ENCODE peak calls at places on chromosomes 4 and X, in eight cellular contexts. R, L, A, U, I, G, Y and B are unnamed samples. For H3K36me3, the result is how much of the 10 kb centered on the place peaks cover.

GRCh38 chr4:103144926-103145325 is 45.3 kb upstream of the BDH2 start:
- DNase-seq in A (no peak), L (no peak), R (no peak), Y (no peak), U (no peak), I (no peak), G (no peak), B (no peak)

GRCh38 chr4:54998991-54999390 is 126.4 kb downstream of the KDR start:
- DNase-seq in U (no peak), I (no peak), G (peak), Y (no peak), L (no peak), R (peak), A (no peak), B (no peak)

GRCh38 chr4:41155194-41155830 is 59.0 kb downstream of the APBB2 start:
- DNase-seq in A (no peak), R (peak), G (no peak), U (no peak), Y (no peak), I (no peak), L (no peak), B (no peak)

GRCh38 chrX:84320606-84321005 is 132.6 kb upstream of the RPS6KA6 start:
- DNase-seq in A (no peak), I (no peak), R (no peak), L (no peak), Y (no peak), U (no peak), G (no peak), B (no peak)

GRCh38 chrX:65644621-65645287 is 22.7 kb upstream of the MSN start:
- DNase-seq in L (peak), Y (peak), U (peak), A (peak), I (peak), R (peak), G (no peak), B (peak)

GRCh38 chr4:103786014-103786413 is 66.2 kb upstream of the TACR3 start:
- DNase-seq in Y (no peak), U (no peak), I (no peak), L (no peak), G (peak), A (no peak), R (peak), B (peak)

GRCh38 chr4:152117501-152117900 is 356.7 kb upstream of the GATB start:
- DNase-seq in A (no peak), R (no peak), L (no peak), G (no peak), U (no peak), I (no peak), Y (no peak), B (no peak)

GRCh38 chrX:129653985-129654651 is 638 bp downstream of the APLN start:
- DNase-seq in R (no peak), Y (peak), G (no peak), I (peak), A (no peak), U (no peak), L (no peak), B (peak)

GRCh38 chr4:114598191-114599121 is at the start of gene UGT8:
- DNase-seq in Y (peak), L (peak), R (no peak), G (peak), A (peak), I (no peak), U (peak), B (peak)

GRCh38 chr4:55008166-55009056 is 117.0 kb downstream of the KDR start:
- DNase-seq in A (no peak), G (peak), R (no peak), U (no peak), I (no peak), L (no peak), Y (no peak), B (peak)

GRCh38 chr4:138650917-138651564 is 364.5 kb upstream of the NOCT start:
- DNase-seq in G (no peak), R (peak), I (peak), Y (no peak), A (no peak), U (no peak), L (no peak), B (no peak)

GRCh38 chr4:184649971-184650855 is 675 bp downstream of the PRIMPOL start:
- DNase-seq in U (peak), Y (no peak), R (no peak), L (no peak), A (no peak), I (no peak), G (peak), B (peak)

GRCh38 chrX:87517571-87518141 is at the start of gene KLHL4:
- DNase-seq in R (peak), G (peak), A (no peak), L (no peak), Y (no peak), U (no peak), I (peak), B (peak)

GRCh38 chrX:7925867-7926472 is 1.2 kb downstream of the PNPLA4 start:
- DNase-seq in L (no peak), A (no peak), I (no peak), U (peak), Y (peak), G (peak), R (peak), B (peak)

GRCh38 chr4:31662951-31663350 is 942.8 kb downstream of the PCDH7 start:
- DNase-seq in G (no peak), Y (no peak), L (no peak), A (no peak), R (no peak), U (no peak), I (no peak), B (peak)

GRCh38 chr4:78213218-78213617 is 156.1 kb downstream of the FRAS1 start:
- DNase-seq in A (no peak), I (no peak), Y (no peak), L (no peak), G (no peak), R (no peak), U (peak), B (no peak)

GRCh38 chr4:158161561-158162354 is 11.1 kb downstream of the GASK1B start:
- DNase-seq in U (no peak), I (peak), L (no peak), Y (no peak), R (peak), G (peak), A (no peak), B (peak)

GRCh38 chrX:14801136-14801535 is 71.7 kb downstream of the FANCB start:
- DNase-seq in A (no peak), Y (no peak), G (no peak), I (no peak), R (no peak), L (no peak), U (no peak), B (no peak)

GRCh38 chrX:41589634-41590270 is 99.0 kb upstream of the GPR34 start:
- DNase-seq in U (no peak), R (peak), G (no peak), A (no peak), I (no peak), Y (no peak), L (no peak), B (peak)

GRCh38 chr4:86595426-86595805 is 1.3 kb downstream of the PTPN13 start:
- DNase-seq in Y (no peak), G (peak), U (no peak), R (peak), A (no peak), I (no peak), L (no peak), B (peak)

GRCh38 chr4:8105303-8106100 is 53.1 kb downstream of the ABLIM2 start:
- DNase-seq in Y (no peak), A (no peak), L (no peak), U (no peak), R (no peak), I (no peak), G (peak), B (peak)

GRCh38 chr4:38842998-38843397 is 13.6 kb downstream of the TLR6 start:
- DNase-seq in I (no peak), R (no peak), U (no peak), A (no peak), Y (no peak), L (no peak), G (no peak), B (no peak)

GRCh38 chrX:78048036-78048435 is 56.0 kb upstream of the PGK1 start:
- DNase-seq in Y (no peak), L (no peak), A (no peak), U (no peak), G (no peak), I (no peak), R (no peak), B (no peak)

GRCh38 chrX:136170109-136170800 is 22.9 kb downstream of the FHL1 start:
- DNase-seq in R (no peak), L (no peak), I (no peak), A (no peak), Y (no peak), U (no peak), G (no peak), B (no peak)

GRCh38 chr4:101066586-101066985 is 280.7 kb downstream of the PPP3CA start:
- DNase-seq in Y (no peak), U (no peak), R (no peak), L (no peak), I (no peak), G (peak), A (no peak), B (no peak)

GRCh38 chr4:53591372-53591892 is at the start of gene LNX1:
- DNase-seq in U (peak), R (no peak), G (peak), I (no peak), L (no peak), A (peak), Y (no peak), B (no peak)

GRCh38 chr4:8843597-8843996 is 28.0 kb downstream of the HMX1 start:
- DNase-seq in Y (no peak), L (no peak), U (no peak), I (no peak), A (no peak), G (no peak), R (no peak), B (no peak)

GRCh38 chr4:86940176-86940575 is 5.4 kb downstream of the AFF1 start:
- DNase-seq in I (no peak), L (no peak), U (no peak), R (no peak), G (no peak), A (no peak), Y (no peak), B (no peak)

GRCh38 chr4:145935253-145936141 is 3.1 kb downstream of the ZNF827 start:
- DNase-seq in I (peak), L (no peak), Y (peak), R (no peak), G (peak), U (peak), A (no peak), B (no peak)

GRCh38 chrX:109440475-109440874 is 41.4 kb downstream of the GUCY2F start:
- DNase-seq in I (no peak), A (no peak), L (no peak), R (no peak), Y (no peak), U (no peak), G (no peak), B (peak)

DNA sequence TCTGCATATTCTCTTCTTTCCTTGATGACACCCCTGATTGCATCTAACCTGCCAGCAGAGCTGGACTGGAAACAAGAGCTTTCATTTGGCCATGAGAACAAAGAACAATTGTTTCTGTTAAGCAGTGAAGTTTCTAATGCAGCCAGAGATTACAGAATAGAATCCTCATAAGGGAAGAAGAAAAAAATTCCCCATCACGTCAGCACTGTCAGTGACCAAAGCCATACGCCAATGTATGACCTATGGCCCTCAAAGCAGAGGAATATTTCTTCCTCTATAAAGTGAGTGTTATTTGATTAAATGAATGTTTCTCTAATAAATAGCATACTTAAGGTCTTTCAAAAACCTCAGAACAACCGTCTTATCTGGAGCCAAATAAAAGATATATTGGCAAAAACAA is 529.0 kb upstream of the INTU start:
- DNase-seq in I (no peak), A (no peak), Y (no peak), L (no peak), R (no peak), U (no peak), G (no peak), B (no peak)
- H3K36me3 ChIP-seq in I (under half), A (under half), Y (under half), L (under half), R (under half), U (under half), G (under half), B (under half)

DNA sequence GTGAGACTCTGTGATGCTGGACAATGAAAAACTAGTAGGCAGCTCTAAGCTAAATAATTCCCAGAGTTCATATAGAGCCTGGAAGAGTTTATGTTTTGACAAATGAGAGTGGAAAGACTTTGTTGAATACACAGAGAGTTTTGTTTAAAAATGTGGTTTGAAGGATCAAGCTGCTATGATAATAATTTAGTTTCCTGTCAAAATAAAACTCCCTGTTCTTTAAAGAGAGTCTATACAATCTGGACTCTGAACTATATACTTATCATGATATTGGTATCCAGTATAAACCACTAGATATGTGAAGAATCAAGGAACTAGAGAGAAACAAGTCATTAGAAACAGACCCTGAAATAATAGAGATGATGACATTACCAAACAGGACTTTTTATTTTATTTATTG is 158.6 kb downstream of the C4orf33 start:
- DNase-seq in Y (no peak), U (no peak), A (no peak), I (no peak), R (no peak), L (no peak), G (no peak), B (no peak)
- TF ChIP-seq CTCF in Y (no peak), U (no peak), A (no peak), I (no peak), R (no peak), L (no peak), G (no peak), B (no peak)

GRCh38 chr4:24150021-24150420 is 260.2 kb upstream of the PPARGC1A start:
- DNase-seq in L (no peak), U (no peak), A (no peak), I (no peak), G (no peak), R (no peak), Y (no peak), B (no peak)
- H3K27ac ChIP-seq in L (no peak), U (no peak), A (no peak), I (no peak), G (no peak), R (no peak), Y (no peak), B (no peak)

GRCh38 chrX:139784788-139785187 is 76.8 kb upstream of the MCF2 start:
- DNase-seq in G (no peak), I (no peak), A (no peak), Y (no peak), R (no peak), U (no peak), L (no peak), B (no peak)
- H3K36me3 ChIP-seq in G (under half), I (under half), A (under half), Y (under half), R (under half), U (under half), L (under half), B (under half)

GRCh38 chr4:98673978-98674377 is 15.6 kb upstream of the TSPAN5 start:
- DNase-seq in U (no peak), G (no peak), Y (no peak), I (no peak), L (no peak), A (no peak), R (no peak), B (no peak)

GRCh38 chr4:98677799-98678198 is 19.4 kb upstream of the TSPAN5 start:
- DNase-seq in G (no peak), U (no peak), Y (no peak), R (no peak), A (no peak), L (no peak), I (no peak), B (no peak)

GRCh38 chr4:98673282-98673644 is 14.9 kb upstream of the TSPAN5 start:
- DNase-seq in I (no peak), G (no peak), U (no peak), R (no peak), Y (no peak), A (no peak), L (no peak), B (no peak)

GRCh38 chr4:98672583-98673281 is 14.3 kb upstream of the TSPAN5 start:
- DNase-seq in I (no peak), G (no peak), Y (no peak), A (no peak), L (no peak), R (no peak), U (no peak), B (no peak)

GRCh38 chr4:98674404-98675173 is 16.2 kb upstream of the TSPAN5 start:
- DNase-seq in Y (no peak), L (no peak), R (no peak), I (no peak), A (no peak), U (no peak), G (no peak), B (no peak)
- TF ChIP-seq CTCF in Y (no peak), L (no peak), R (no peak), I (no peak), A (no peak), U (no peak), G (no peak), B (no peak)

DNA sequence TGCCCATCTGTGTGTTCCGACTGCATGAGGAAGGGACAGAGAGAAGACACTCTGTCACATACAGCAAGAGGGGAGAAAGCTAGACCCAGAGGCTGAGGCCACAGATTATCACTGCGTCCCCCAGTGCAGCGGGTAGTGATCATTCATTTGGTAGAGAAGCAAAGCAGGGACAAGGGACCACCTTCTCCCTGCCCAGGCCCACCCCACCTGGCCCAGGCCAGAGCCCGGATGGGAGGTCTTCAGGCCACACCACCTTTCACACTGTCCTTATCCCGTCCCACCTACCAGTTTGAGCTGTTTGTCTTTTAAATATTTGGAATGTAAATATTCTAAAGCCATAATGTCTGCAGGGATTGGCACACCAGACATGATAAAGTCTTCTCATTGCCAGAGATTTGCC is 10.6 kb downstream of the TNIP2 start:
- DNase-seq in A (no peak), U (no peak), I (no peak), L (no peak), G (no peak), R (no peak), Y (no peak), B (no peak)
- H3K27ac ChIP-seq in A (peak), U (peak), I (no peak), L (peak), G (no peak), R (peak), Y (peak), B (peak)